ENCODE peak calls at places on chromosomes 2 and 18, in nine cellular contexts. One of them, this sample, is unnamed.

GRCh38 chr2:118604831-118605230 is 242.6 kb downstream of the EN1 start:
- DNase-seq in SK-N-SH: no peak
- DNase-seq in PC-3: no peak
- DNase-seq in hepatocyte: no peak
- DNase-seq in MM.1S: no peak
- DNase-seq in OCI-LY7: no peak
- DNase-seq in GM23338: no peak
- DNase-seq in neural progenitor cell: no peak
- DNase-seq in HCT116: no peak
- DNase-seq in this sample: no peak

GRCh38 chr2:178234648-178235047 is 40.3 kb downstream of the OSBPL6 start:
- DNase-seq in PC-3: no peak
- DNase-seq in GM23338: no peak
- DNase-seq in HCT116: no peak
- DNase-seq in hepatocyte: no peak
- DNase-seq in MM.1S: no peak
- DNase-seq in neural progenitor cell: no peak
- DNase-seq in SK-N-SH: no peak
- DNase-seq in OCI-LY7: no peak
- DNase-seq in this sample: peak; percentile 72

GRCh38 chr2:99066602-99067001 is 74.9 kb upstream of the C2orf15 start:
- DNase-seq in PC-3: peak; percentile 49
- DNase-seq in OCI-LY7: peak; percentile 56
- DNase-seq in hepatocyte: peak; percentile 67
- DNase-seq in HCT116: peak; percentile 15
- DNase-seq in neural progenitor cell: peak; percentile 34
- DNase-seq in SK-N-SH: peak; percentile 34
- DNase-seq in MM.1S: peak; percentile 87
- DNase-seq in GM23338: peak; percentile 69
- DNase-seq in this sample: peak; percentile 63

GRCh38 chr2:166134252-166135151 is 6.7 kb upstream of the SCN1A start:
- DNase-seq in hepatocyte: peak; percentile 39
- DNase-seq in GM23338: no peak
- DNase-seq in neural progenitor cell: no peak
- DNase-seq in HCT116: no peak
- DNase-seq in PC-3: no peak
- DNase-seq in SK-N-SH: no peak
- DNase-seq in MM.1S: no peak
- DNase-seq in OCI-LY7: no peak
- DNase-seq in this sample: no peak

GRCh38 chr2:97871096-97871780 is 124.5 kb downstream of the TMEM131 start:
- DNase-seq in hepatocyte: no peak
- DNase-seq in MM.1S: no peak
- DNase-seq in OCI-LY7: no peak
- DNase-seq in GM23338: no peak
- DNase-seq in HCT116: peak; percentile 60
- DNase-seq in PC-3: peak; percentile 97
- DNase-seq in SK-N-SH: no peak
- DNase-seq in neural progenitor cell: no peak
- DNase-seq in this sample: peak; percentile 85

GRCh38 chr2:88709117-88709739 is 17.8 kb downstream of the RPIA start:
- DNase-seq in MM.1S: no peak
- DNase-seq in OCI-LY7: no peak
- DNase-seq in SK-N-SH: no peak
- DNase-seq in PC-3: peak; percentile 53
- DNase-seq in neural progenitor cell: no peak
- DNase-seq in HCT116: no peak
- DNase-seq in GM23338: no peak
- DNase-seq in hepatocyte: no peak
- DNase-seq in this sample: peak; percentile 63

GRCh38 chr2:20129320-20130274 is 78.2 kb upstream of the LAPTM4A start:
- DNase-seq in HCT116: no peak
- DNase-seq in PC-3: no peak
- DNase-seq in OCI-LY7: no peak
- DNase-seq in neural progenitor cell: no peak
- DNase-seq in MM.1S: peak; percentile 97
- DNase-seq in SK-N-SH: no peak
- DNase-seq in GM23338: no peak
- DNase-seq in hepatocyte: no peak
- DNase-seq in this sample: no peak

GRCh38 chr18:48800877-48801727 is 149.7 kb downstream of the SMAD7 start:
- DNase-seq in PC-3: no peak
- DNase-seq in hepatocyte: no peak
- DNase-seq in GM23338: no peak
- DNase-seq in MM.1S: peak; percentile 78
- DNase-seq in OCI-LY7: no peak
- DNase-seq in HCT116: no peak
- DNase-seq in SK-N-SH: no peak
- DNase-seq in neural progenitor cell: no peak
- DNase-seq in this sample: peak; percentile 63

GRCh38 chr2:29014811-29015414 is 33.8 kb downstream of the TOGARAM2 start:
- DNase-seq in MM.1S: no peak
- DNase-seq in OCI-LY7: no peak
- DNase-seq in HCT116: no peak
- DNase-seq in GM23338: no peak
- DNase-seq in neural progenitor cell: no peak
- DNase-seq in hepatocyte: no peak
- DNase-seq in PC-3: peak; percentile 72
- DNase-seq in SK-N-SH: no peak
- DNase-seq in this sample: peak; percentile 23

GRCh38 chr2:43832457-43832856 is 6.2 kb downstream of the ABCG5 start:
- DNase-seq in MM.1S: no peak
- DNase-seq in hepatocyte: no peak
- DNase-seq in neural progenitor cell: no peak
- DNase-seq in SK-N-SH: no peak
- DNase-seq in OCI-LY7: no peak
- DNase-seq in PC-3: peak; percentile 19
- DNase-seq in GM23338: peak; percentile 29
- DNase-seq in HCT116: no peak
- DNase-seq in this sample: peak; percentile 44

GRCh38 chr2:43825841-43826240 is 12.8 kb downstream of the ABCG5 start:
- DNase-seq in PC-3: no peak
- DNase-seq in OCI-LY7: no peak
- DNase-seq in MM.1S: no peak
- DNase-seq in GM23338: no peak
- DNase-seq in neural progenitor cell: no peak
- DNase-seq in SK-N-SH: no peak
- DNase-seq in HCT116: no peak
- DNase-seq in hepatocyte: no peak
- DNase-seq in this sample: no peak

GRCh38 chr2:43826305-43827250 is 12.1 kb downstream of the ABCG5 start:
- DNase-seq in hepatocyte: no peak
- DNase-seq in OCI-LY7: no peak
- DNase-seq in HCT116: no peak
- DNase-seq in SK-N-SH: no peak
- DNase-seq in MM.1S: no peak
- DNase-seq in GM23338: no peak
- DNase-seq in neural progenitor cell: no peak
- DNase-seq in PC-3: no peak
- DNase-seq in this sample: no peak

GRCh38 chr2:43837033-43837432 is 1.6 kb downstream of the ABCG5 start:
- DNase-seq in PC-3: no peak
- DNase-seq in GM23338: no peak
- DNase-seq in MM.1S: no peak
- DNase-seq in OCI-LY7: no peak
- DNase-seq in HCT116: no peak
- DNase-seq in neural progenitor cell: no peak
- DNase-seq in SK-N-SH: no peak
- DNase-seq in hepatocyte: no peak
- DNase-seq in this sample: no peak

DNA sequence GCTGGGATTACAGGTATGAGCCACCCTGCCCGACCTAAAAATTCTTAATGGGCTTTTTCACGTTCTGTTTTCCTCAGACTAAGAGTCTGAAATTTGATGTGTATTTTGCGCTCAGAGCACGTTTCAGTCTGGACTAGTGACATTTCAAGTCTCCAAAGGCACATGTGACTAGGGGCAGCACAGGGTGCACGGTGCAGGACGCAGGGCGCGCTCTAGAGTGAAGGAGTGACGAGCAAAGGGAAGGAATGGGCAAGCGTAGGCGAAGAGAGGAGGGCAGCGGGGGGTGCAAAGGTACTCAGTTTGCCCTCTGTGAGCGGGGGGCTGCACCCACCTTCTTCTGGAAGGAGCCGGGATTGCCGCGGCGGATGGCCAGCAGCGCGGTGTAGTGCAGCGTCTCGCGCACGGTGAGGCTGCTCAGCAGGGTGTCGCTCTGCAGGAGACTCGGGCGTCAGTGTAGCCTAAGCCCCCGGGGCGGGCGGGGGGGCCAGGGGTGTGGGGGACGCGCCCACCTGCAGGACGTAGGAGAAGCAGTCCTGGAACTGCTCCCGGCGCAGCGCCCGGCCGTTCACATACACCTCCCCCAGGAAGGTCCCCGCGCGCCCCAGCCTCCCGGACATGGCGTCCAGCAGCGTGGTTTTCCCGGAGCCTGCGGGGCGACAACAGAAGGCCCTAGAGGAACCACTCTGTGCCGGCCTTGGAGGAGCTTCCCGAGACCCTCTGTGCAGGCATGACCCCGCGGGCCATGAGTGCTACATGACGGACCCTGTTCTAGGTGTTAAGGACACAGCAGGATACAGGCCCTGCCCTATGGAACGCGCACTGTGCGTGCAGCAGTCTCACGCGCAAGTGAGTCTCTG is 7.0 kb downstream of the ABCG5 start:
- DNase-seq in hepatocyte: no peak
- DNase-seq in HCT116: no peak
- DNase-seq in SK-N-SH: peak; percentile 77
- DNase-seq in GM23338: peak; percentile 55
- DNase-seq in PC-3: no peak
- DNase-seq in neural progenitor cell: no peak
- DNase-seq in MM.1S: no peak
- DNase-seq in OCI-LY7: no peak
- DNase-seq in this sample: peak; percentile 25
- H2AFZ ChIP-seq in hepatocyte: no peak overlapping the region
- H2AFZ ChIP-seq in HCT116: no peak overlapping the region
- H2AFZ ChIP-seq in SK-N-SH: peak overlapping the region; percentile 37
- H2AFZ ChIP-seq in GM23338: peak overlapping the region; percentile 100
- H2AFZ ChIP-seq in PC-3: no peak overlapping the region
- H2AFZ ChIP-seq in neural progenitor cell: no peak overlapping the region
- H2AFZ ChIP-seq in MM.1S: no peak overlapping the region
- H2AFZ ChIP-seq in OCI-LY7: no peak overlapping the region
- H2AFZ ChIP-seq in this sample: peak overlapping the region; percentile 28

GRCh38 chr2:25073025-25073424 is 31.1 kb downstream of the EFR3B start:
- DNase-seq in OCI-LY7: no peak
- DNase-seq in HCT116: no peak
- DNase-seq in PC-3: no peak
- DNase-seq in SK-N-SH: no peak
- DNase-seq in GM23338: no peak
- DNase-seq in neural progenitor cell: no peak
- DNase-seq in hepatocyte: no peak
- DNase-seq in MM.1S: no peak
- DNase-seq in this sample: no peak

GRCh38 chr2:25073914-25074313 is 32.0 kb downstream of the EFR3B start:
- DNase-seq in SK-N-SH: no peak
- DNase-seq in GM23338: no peak
- DNase-seq in OCI-LY7: no peak
- DNase-seq in hepatocyte: no peak
- DNase-seq in HCT116: no peak
- DNase-seq in PC-3: no peak
- DNase-seq in MM.1S: no peak
- DNase-seq in neural progenitor cell: no peak
- DNase-seq in this sample: no peak

GRCh38 chr2:25076749-25077148 is 34.9 kb downstream of the EFR3B start:
- DNase-seq in hepatocyte: no peak
- DNase-seq in GM23338: no peak
- DNase-seq in HCT116: no peak
- DNase-seq in SK-N-SH: peak; percentile 80
- DNase-seq in MM.1S: no peak
- DNase-seq in PC-3: no peak
- DNase-seq in neural progenitor cell: no peak
- DNase-seq in OCI-LY7: no peak
- DNase-seq in this sample: peak; percentile 11

GRCh38 chr2:25072606-25073005 is 30.7 kb downstream of the EFR3B start:
- DNase-seq in neural progenitor cell: no peak
- DNase-seq in MM.1S: no peak
- DNase-seq in GM23338: no peak
- DNase-seq in OCI-LY7: no peak
- DNase-seq in hepatocyte: no peak
- DNase-seq in HCT116: no peak
- DNase-seq in PC-3: no peak
- DNase-seq in SK-N-SH: no peak
- DNase-seq in this sample: no peak

GRCh38 chr2:25074826-25075225 is 33.0 kb downstream of the EFR3B start:
- DNase-seq in MM.1S: no peak
- DNase-seq in PC-3: no peak
- DNase-seq in OCI-LY7: no peak
- DNase-seq in hepatocyte: no peak
- DNase-seq in SK-N-SH: no peak
- DNase-seq in neural progenitor cell: no peak
- DNase-seq in GM23338: no peak
- DNase-seq in HCT116: no peak
- DNase-seq in this sample: no peak
- TF ChIP-seq EZH2phosphoT487 in MM.1S: no peak
- TF ChIP-seq EZH2phosphoT487 in PC-3: no peak
- TF ChIP-seq EZH2phosphoT487 in OCI-LY7: no peak
- TF ChIP-seq EZH2phosphoT487 in hepatocyte: no peak
- TF ChIP-seq EZH2phosphoT487 in SK-N-SH: no peak
- TF ChIP-seq EZH2phosphoT487 in neural progenitor cell: no peak
- TF ChIP-seq EZH2phosphoT487 in GM23338: no peak
- TF ChIP-seq EZH2phosphoT487 in HCT116: no peak
- TF ChIP-seq EZH2phosphoT487 in this sample: no peak

DNA sequence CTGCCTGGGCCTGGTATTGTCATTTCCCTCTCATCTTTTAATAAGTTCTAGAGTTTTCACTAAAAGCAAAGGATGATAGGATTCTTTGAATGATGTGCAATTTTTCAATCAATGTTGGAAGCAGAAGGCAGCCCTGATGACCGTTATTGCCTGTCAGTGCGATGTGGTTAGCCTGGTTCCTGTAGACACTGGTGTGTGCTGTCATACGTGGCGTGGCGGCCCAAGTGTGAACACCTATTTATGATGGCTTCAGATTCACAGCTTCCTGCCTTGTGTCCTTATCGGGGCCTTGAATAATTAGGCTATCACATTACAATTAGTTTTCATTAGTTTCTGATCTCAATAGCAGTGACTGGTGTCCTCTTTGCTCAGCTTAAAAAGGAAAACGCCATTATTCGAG is 218.5 kb downstream of the TPGS2 start:
- DNase-seq in MM.1S: no peak
- DNase-seq in HCT116: no peak
- DNase-seq in SK-N-SH: no peak
- DNase-seq in PC-3: no peak
- DNase-seq in neural progenitor cell: no peak
- DNase-seq in GM23338: no peak
- DNase-seq in hepatocyte: no peak
- DNase-seq in OCI-LY7: no peak
- DNase-seq in this sample: no peak
- H3K4me2 ChIP-seq in MM.1S: no peak overlapping the region
- H3K4me2 ChIP-seq in HCT116: no peak overlapping the region
- H3K4me2 ChIP-seq in SK-N-SH: no peak overlapping the region
- H3K4me2 ChIP-seq in PC-3: no peak overlapping the region
- H3K4me2 ChIP-seq in neural progenitor cell: no peak overlapping the region
- H3K4me2 ChIP-seq in GM23338: no peak overlapping the region
- H3K4me2 ChIP-seq in hepatocyte: no peak overlapping the region
- H3K4me2 ChIP-seq in OCI-LY7: no peak overlapping the region
- H3K4me2 ChIP-seq in this sample: no peak overlapping the region

DNA sequence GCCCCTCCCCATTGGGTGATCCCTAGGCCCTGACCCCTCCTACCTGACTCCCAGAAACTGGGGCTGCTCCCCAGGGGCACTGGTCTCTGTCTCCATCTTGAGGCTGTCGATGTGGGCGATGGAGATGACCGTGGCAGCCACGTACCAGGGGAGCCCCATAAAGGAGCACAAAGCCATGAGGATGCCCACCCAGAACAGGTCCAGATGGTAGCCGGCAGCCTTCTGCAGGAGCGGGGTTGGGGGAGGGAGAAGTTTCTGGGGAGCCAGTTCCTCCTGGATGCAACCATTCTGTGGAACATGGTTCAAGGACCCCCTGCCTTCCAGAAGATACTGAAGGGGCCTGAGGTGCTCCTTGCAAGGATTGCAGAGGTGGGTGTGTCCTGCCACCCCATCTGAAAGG is 34.0 kb downstream of the MTHFD2 start:
- DNase-seq in MM.1S: no peak
- DNase-seq in OCI-LY7: no peak
- DNase-seq in PC-3: no peak
- DNase-seq in GM23338: no peak
- DNase-seq in HCT116: no peak
- DNase-seq in neural progenitor cell: no peak
- DNase-seq in SK-N-SH: peak; percentile 5
- DNase-seq in hepatocyte: no peak
- DNase-seq in this sample: no peak
- H2AFZ ChIP-seq in MM.1S: no peak overlapping the region
- H2AFZ ChIP-seq in OCI-LY7: no peak overlapping the region
- H2AFZ ChIP-seq in PC-3: no peak overlapping the region
- H2AFZ ChIP-seq in GM23338: no peak overlapping the region
- H2AFZ ChIP-seq in HCT116: no peak overlapping the region
- H2AFZ ChIP-seq in neural progenitor cell: no peak overlapping the region
- H2AFZ ChIP-seq in SK-N-SH: no peak overlapping the region
- H2AFZ ChIP-seq in hepatocyte: no peak overlapping the region
- H2AFZ ChIP-seq in this sample: no peak overlapping the region